ENCODE peak calls at places on chromosome 18, in six cellular contexts. One of them, this sample, is unnamed.

GRCh38 chr18:55422456-55423185 is 165.4 kb downstream of the TCF4 start:
- DNase-seq in H1: no peak
- DNase-seq in IMR-90: peak; percentile 53
- DNase-seq in neuronal stem cell: no peak
- DNase-seq in mesenchymal stem cell: no peak
- DNase-seq in trophoblast cell: no peak
- DNase-seq in this sample: no peak

GRCh38 chr18:79915161-79916127 is 36.0 kb downstream of the SLC66A2 start:
- DNase-seq in H1: peak; percentile 45
- DNase-seq in IMR-90: no peak
- DNase-seq in neuronal stem cell: no peak
- DNase-seq in mesenchymal stem cell: no peak
- DNase-seq in trophoblast cell: no peak
- DNase-seq in this sample: peak; percentile 39

GRCh38 chr18:35019929-35020328 is 21.3 kb upstream of the MAPRE2 start:
- DNase-seq in H1: no peak
- DNase-seq in IMR-90: peak; percentile 44
- DNase-seq in neuronal stem cell: no peak
- DNase-seq in mesenchymal stem cell: peak; percentile 49
- DNase-seq in trophoblast cell: no peak
- DNase-seq in this sample: no peak

GRCh38 chr18:49694402-49694801 is 118.9 kb downstream of the ACAA2 start:
- DNase-seq in H1: no peak
- DNase-seq in IMR-90: no peak
- DNase-seq in neuronal stem cell: no peak
- DNase-seq in mesenchymal stem cell: peak; percentile 16
- DNase-seq in trophoblast cell: no peak
- DNase-seq in this sample: no peak

GRCh38 chr18:313931-314330 is 46.1 kb upstream of the THOC1 start:
- DNase-seq in H1: no peak
- DNase-seq in IMR-90: no peak
- DNase-seq in neuronal stem cell: no peak
- DNase-seq in mesenchymal stem cell: no peak
- DNase-seq in trophoblast cell: no peak
- DNase-seq in this sample: no peak

GRCh38 chr18:48186084-48186798 is 222.9 kb downstream of the ZBTB7C start:
- DNase-seq in H1: no peak
- DNase-seq in IMR-90: no peak
- DNase-seq in neuronal stem cell: peak; percentile 51
- DNase-seq in mesenchymal stem cell: no peak
- DNase-seq in trophoblast cell: peak; percentile 66
- DNase-seq in this sample: peak; percentile 25

GRCh38 chr18:36352384-36352783 is 54.9 kb downstream of the FHOD3 start:
- DNase-seq in H1: no peak
- DNase-seq in IMR-90: peak; percentile 95
- DNase-seq in neuronal stem cell: no peak
- DNase-seq in mesenchymal stem cell: peak; percentile 29
- DNase-seq in trophoblast cell: no peak
- DNase-seq in this sample: no peak

GRCh38 chr18:46386788-46387187 is 270.2 kb downstream of the LOXHD1 start:
- DNase-seq in H1: no peak
- DNase-seq in IMR-90: no peak
- DNase-seq in neuronal stem cell: no peak
- DNase-seq in mesenchymal stem cell: no peak
- DNase-seq in trophoblast cell: no peak
- DNase-seq in this sample: no peak

GRCh38 chr18:58476022-58476421 is 152.9 kb downstream of the ALPK2 start:
- DNase-seq in H1: no peak
- DNase-seq in IMR-90: no peak
- DNase-seq in neuronal stem cell: no peak
- DNase-seq in mesenchymal stem cell: no peak
- DNase-seq in trophoblast cell: no peak
- DNase-seq in this sample: no peak

GRCh38 chr18:13120255-13120654 is 98.3 kb upstream of the LDLRAD4 start:
- DNase-seq in H1: no peak
- DNase-seq in IMR-90: no peak
- DNase-seq in neuronal stem cell: no peak
- DNase-seq in mesenchymal stem cell: peak; percentile 12
- DNase-seq in trophoblast cell: no peak
- DNase-seq in this sample: no peak

GRCh38 chr18:57930476-57930875 is 113.5 kb upstream of the NEDD4L start:
- DNase-seq in H1: no peak
- DNase-seq in IMR-90: no peak
- DNase-seq in neuronal stem cell: no peak
- DNase-seq in mesenchymal stem cell: no peak
- DNase-seq in trophoblast cell: no peak
- DNase-seq in this sample: no peak

GRCh38 chr18:6741290-6741689 is 11.8 kb downstream of the ARHGAP28 start:
- DNase-seq in H1: no peak
- DNase-seq in IMR-90: peak; percentile 100
- DNase-seq in neuronal stem cell: no peak
- DNase-seq in mesenchymal stem cell: peak; percentile 97
- DNase-seq in trophoblast cell: no peak
- DNase-seq in this sample: no peak

GRCh38 chr18:12092398-12093229 is 1.0 kb upstream of the ANKRD62 start:
- DNase-seq in H1: peak; percentile 61
- DNase-seq in IMR-90: no peak
- DNase-seq in neuronal stem cell: no peak
- DNase-seq in mesenchymal stem cell: no peak
- DNase-seq in trophoblast cell: peak; percentile 62
- DNase-seq in this sample: peak; percentile 72

GRCh38 chr18:35344736-35345459 is 678 bp upstream of the ZNF24 start:
- DNase-seq in H1: no peak
- DNase-seq in IMR-90: no peak
- DNase-seq in neuronal stem cell: no peak
- DNase-seq in mesenchymal stem cell: peak; percentile 15
- DNase-seq in trophoblast cell: no peak
- DNase-seq in this sample: no peak

GRCh38 chr18:36392163-36392887 is 94.8 kb downstream of the FHOD3 start:
- DNase-seq in H1: no peak
- DNase-seq in IMR-90: peak; percentile 48
- DNase-seq in neuronal stem cell: no peak
- DNase-seq in mesenchymal stem cell: no peak
- DNase-seq in trophoblast cell: no peak
- DNase-seq in this sample: no peak

GRCh38 chr18:39421319-39421718 is 1855.7 kb upstream of the CELF4 start:
- DNase-seq in H1: no peak
- DNase-seq in IMR-90: no peak
- DNase-seq in neuronal stem cell: no peak
- DNase-seq in mesenchymal stem cell: no peak
- DNase-seq in trophoblast cell: no peak
- DNase-seq in this sample: no peak

GRCh38 chr18:38174173-38174572 is 608.6 kb upstream of the CELF4 start:
- DNase-seq in H1: no peak
- DNase-seq in IMR-90: no peak
- DNase-seq in neuronal stem cell: no peak
- DNase-seq in mesenchymal stem cell: no peak
- DNase-seq in trophoblast cell: no peak
- DNase-seq in this sample: no peak

GRCh38 chr18:47944972-47945843 is 14.7 kb upstream of the SMAD2 start:
- DNase-seq in H1: no peak
- DNase-seq in IMR-90: peak; percentile 25
- DNase-seq in neuronal stem cell: no peak
- DNase-seq in mesenchymal stem cell: peak; percentile 25
- DNase-seq in trophoblast cell: peak; percentile 23
- DNase-seq in this sample: no peak

GRCh38 chr18:36811955-36812354 is 16.8 kb downstream of the TPGS2 start:
- DNase-seq in H1: no peak
- DNase-seq in IMR-90: no peak
- DNase-seq in neuronal stem cell: no peak
- DNase-seq in mesenchymal stem cell: no peak
- DNase-seq in trophoblast cell: no peak
- DNase-seq in this sample: no peak

GRCh38 chr18:13611058-13611615 is 115.2 kb downstream of the FAM210A start:
- DNase-seq in H1: no peak
- DNase-seq in IMR-90: peak; percentile 13
- DNase-seq in neuronal stem cell: peak; percentile 24
- DNase-seq in mesenchymal stem cell: no peak
- DNase-seq in trophoblast cell: peak; percentile 85
- DNase-seq in this sample: peak; percentile 27

GRCh38 chr18:41036346-41036745 is 918.7 kb upstream of the PIK3C3 start:
- DNase-seq in H1: no peak
- DNase-seq in IMR-90: no peak
- DNase-seq in neuronal stem cell: no peak
- DNase-seq in mesenchymal stem cell: no peak
- DNase-seq in trophoblast cell: no peak
- DNase-seq in this sample: no peak

GRCh38 chr18:74116628-74117554 is 30.7 kb downstream of the FBXO15 start:
- DNase-seq in H1: no peak
- DNase-seq in IMR-90: peak; percentile 65
- DNase-seq in neuronal stem cell: no peak
- DNase-seq in mesenchymal stem cell: peak; percentile 58
- DNase-seq in trophoblast cell: no peak
- DNase-seq in this sample: peak; percentile 67
- H2AFZ ChIP-seq in H1: peak overlapping the region; percentile 71
- H2AFZ ChIP-seq in IMR-90: peak overlapping the region; percentile 89
- H2AFZ ChIP-seq in neuronal stem cell: peak overlapping the region; percentile 65
- H2AFZ ChIP-seq in mesenchymal stem cell: no peak overlapping the region
- H2AFZ ChIP-seq in trophoblast cell: no peak overlapping the region
- H2AFZ ChIP-seq in this sample: no peak overlapping the region

GRCh38 chr18:5519448-5520362 is 24.1 kb downstream of the EPB41L3 start:
- DNase-seq in H1: no peak
- DNase-seq in IMR-90: peak; percentile 17
- DNase-seq in neuronal stem cell: no peak
- DNase-seq in mesenchymal stem cell: no peak
- DNase-seq in trophoblast cell: no peak
- DNase-seq in this sample: no peak
- H4K8ac ChIP-seq in H1: no peak overlapping the region
- H4K8ac ChIP-seq in IMR-90: no peak overlapping the region
- H4K8ac ChIP-seq in neuronal stem cell: no peak overlapping the region
- H4K8ac ChIP-seq in mesenchymal stem cell: no peak overlapping the region
- H4K8ac ChIP-seq in trophoblast cell: no peak overlapping the region
- H4K8ac ChIP-seq in this sample: no peak overlapping the region

GRCh38 chr18:62069556-62069955 is 117.3 kb downstream of the PIGN start:
- DNase-seq in H1: no peak
- DNase-seq in IMR-90: peak; percentile 35
- DNase-seq in neuronal stem cell: no peak
- DNase-seq in mesenchymal stem cell: peak; percentile 32
- DNase-seq in trophoblast cell: no peak
- DNase-seq in this sample: no peak

GRCh38 chr18:62072370-62072769 is 114.5 kb downstream of the PIGN start:
- DNase-seq in H1: no peak
- DNase-seq in IMR-90: no peak
- DNase-seq in neuronal stem cell: no peak
- DNase-seq in mesenchymal stem cell: no peak
- DNase-seq in trophoblast cell: no peak
- DNase-seq in this sample: no peak

GRCh38 chr18:62071071-62071470 is 115.8 kb downstream of the PIGN start:
- DNase-seq in H1: no peak
- DNase-seq in IMR-90: peak; percentile 7
- DNase-seq in neuronal stem cell: no peak
- DNase-seq in mesenchymal stem cell: no peak
- DNase-seq in trophoblast cell: no peak
- DNase-seq in this sample: no peak

GRCh38 chr18:62073461-62073860 is 113.4 kb downstream of the PIGN start:
- DNase-seq in H1: no peak
- DNase-seq in IMR-90: no peak
- DNase-seq in neuronal stem cell: no peak
- DNase-seq in mesenchymal stem cell: no peak
- DNase-seq in trophoblast cell: no peak
- DNase-seq in this sample: no peak

GRCh38 chr18:62070306-62070705 is 116.5 kb downstream of the PIGN start:
- DNase-seq in H1: no peak
- DNase-seq in IMR-90: peak; percentile 8
- DNase-seq in neuronal stem cell: no peak
- DNase-seq in mesenchymal stem cell: peak; percentile 26
- DNase-seq in trophoblast cell: no peak
- DNase-seq in this sample: no peak
- H3K14ac ChIP-seq in H1: no peak overlapping the region
- H3K14ac ChIP-seq in IMR-90: no peak overlapping the region
- H3K14ac ChIP-seq in neuronal stem cell: no peak overlapping the region
- H3K14ac ChIP-seq in mesenchymal stem cell: no peak overlapping the region
- H3K14ac ChIP-seq in trophoblast cell: no peak overlapping the region
- H3K14ac ChIP-seq in this sample: no peak overlapping the region

DNA sequence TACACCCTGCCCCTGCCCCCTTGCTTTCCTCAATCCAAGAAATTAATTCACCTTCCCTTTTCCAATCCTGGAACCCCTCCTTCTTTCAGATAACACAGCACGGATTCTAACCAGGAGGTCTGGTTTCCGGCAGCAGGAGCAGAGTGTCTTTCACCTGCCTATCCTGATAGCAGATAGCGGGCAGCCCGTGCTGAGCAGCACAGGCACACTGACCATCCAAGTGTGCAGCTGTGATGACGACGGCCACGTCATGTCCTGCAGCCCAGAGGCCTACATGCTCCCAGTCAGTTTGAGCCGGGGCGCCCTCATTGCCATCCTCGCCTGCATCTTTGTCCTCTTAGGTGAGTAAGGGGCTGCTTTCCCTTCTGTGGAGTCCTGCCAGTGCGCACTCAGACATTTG is 216.7 kb downstream of the CDH20 start:
- DNase-seq in H1: no peak
- DNase-seq in IMR-90: no peak
- DNase-seq in neuronal stem cell: no peak
- DNase-seq in mesenchymal stem cell: no peak
- DNase-seq in trophoblast cell: no peak
- DNase-seq in this sample: no peak
- H2AFZ ChIP-seq in H1: no peak overlapping the region
- H2AFZ ChIP-seq in IMR-90: no peak overlapping the region
- H2AFZ ChIP-seq in neuronal stem cell: no peak overlapping the region
- H2AFZ ChIP-seq in mesenchymal stem cell: no peak overlapping the region
- H2AFZ ChIP-seq in trophoblast cell: no peak overlapping the region
- H2AFZ ChIP-seq in this sample: no peak overlapping the region

DNA sequence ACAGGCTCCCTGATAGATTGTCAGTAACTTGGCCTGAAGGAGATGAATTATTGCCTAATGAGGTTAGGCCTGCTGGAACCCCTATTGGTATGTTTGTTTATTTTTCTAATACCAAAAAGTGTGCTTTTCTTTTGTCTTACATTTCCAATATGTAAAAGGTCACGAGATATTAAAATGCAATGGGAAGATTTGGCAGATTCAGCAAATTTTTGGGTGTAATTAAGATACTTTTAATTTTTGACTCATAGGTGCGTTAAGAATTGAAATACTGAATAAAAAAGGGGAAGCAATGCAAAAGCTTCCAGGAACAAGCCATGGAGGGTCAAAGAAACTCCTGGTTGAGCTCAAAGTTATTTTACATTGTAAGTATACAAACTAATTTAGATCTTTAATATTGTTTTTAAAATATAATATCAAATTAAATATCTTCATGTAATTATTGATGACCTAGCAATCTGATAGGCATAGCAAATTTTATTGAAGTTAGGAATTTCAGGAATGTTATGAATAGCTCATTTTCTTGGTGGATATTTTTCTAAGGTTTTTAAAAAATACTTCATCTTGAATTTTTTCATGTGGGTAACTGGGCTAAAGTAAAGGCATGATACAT is 52.1 kb downstream of the SMCHD1 start:
- DNase-seq in H1: no peak
- DNase-seq in IMR-90: no peak
- DNase-seq in neuronal stem cell: no peak
- DNase-seq in mesenchymal stem cell: no peak
- DNase-seq in trophoblast cell: no peak
- DNase-seq in this sample: no peak
- H4K8ac ChIP-seq in H1: no peak overlapping the region
- H4K8ac ChIP-seq in IMR-90: no peak overlapping the region
- H4K8ac ChIP-seq in neuronal stem cell: no peak overlapping the region
- H4K8ac ChIP-seq in mesenchymal stem cell: no peak overlapping the region
- H4K8ac ChIP-seq in trophoblast cell: no peak overlapping the region
- H4K8ac ChIP-seq in this sample: no peak overlapping the region